ENCODE peak calls at places on chromosomes 6 and 20, in five cellular contexts. K, P, B, A and O are unnamed samples.

GRCh38 chr6:148464319-148465010 is 121.8 kb downstream of the SASH1 start:
- DNase-seq in K (peak), B (peak), A (peak), P (peak), O (peak)

GRCh38 chr6:107716688-107717089 is 107.4 kb downstream of the SCML4 start:
- DNase-seq in B (peak), A (peak), P (no peak), K (no peak), O (peak)

GRCh38 chr20:4702562-4703280 is 19.0 kb upstream of the PRND start:
- DNase-seq in A (no peak), B (no peak), P (no peak), K (no peak), O (no peak)

GRCh38 chr6:36625161-36625919 is 31.2 kb downstream of the SRSF3 start:
- DNase-seq in B (no peak), K (no peak), A (no peak), P (no peak), O (no peak)

GRCh38 chr6:85747654-85748053 is 105.0 kb upstream of the SYNCRIP start:
- DNase-seq in A (no peak), K (peak), P (no peak), B (no peak), O (no peak)

GRCh38 chr6:27830212-27830664 is 82.0 kb downstream of the OR2B2 start:
- DNase-seq in A (no peak), P (no peak), K (no peak), B (no peak), O (no peak)

GRCh38 chr6:98880486-98880885 is 46.1 kb downstream of the POU3F2 start:
- DNase-seq in P (no peak), A (peak), K (no peak), B (no peak), O (no peak)

GRCh38 chr20:48816282-48816860 is 11.4 kb downstream of the PREX1 start:
- DNase-seq in P (no peak), B (no peak), A (no peak), K (no peak), O (no peak)

GRCh38 chr6:36246511-36247268 is 23.2 kb upstream of the PNPLA1 start:
- DNase-seq in P (no peak), B (no peak), K (no peak), A (no peak), O (no peak)

GRCh38 chr20:63706852-63707557 is 771 bp downstream of the ARFRP1 start:
- DNase-seq in B (peak), K (peak), P (peak), A (no peak), O (no peak)

GRCh38 chr6:92737983-92738382 is 681.4 kb downstream of the EPHA7 start:
- DNase-seq in K (no peak), B (no peak), P (no peak), A (no peak), O (no peak)

GRCh38 chr6:131281471-131282270 is 146.4 kb downstream of the AKAP7 start:
- DNase-seq in K (no peak), A (no peak), B (no peak), P (no peak), O (no peak)

GRCh38 chr6:119604124-119604523 is 254.6 kb upstream of the MAN1A1 start:
- DNase-seq in P (no peak), A (no peak), B (no peak), K (no peak), O (no peak)

GRCh38 chr6:106181664-106182418 is 95.7 kb downstream of the PRDM1 start:
- DNase-seq in A (peak), K (no peak), B (no peak), P (no peak), O (no peak)

GRCh38 chr6:161215193-161215592 is 58.7 kb downstream of the AGPAT4 start:
- DNase-seq in P (no peak), B (peak), A (no peak), K (peak), O (no peak)

GRCh38 chr6:18062733-18063132 is 59.7 kb downstream of the NHLRC1 start:
- DNase-seq in B (no peak), A (no peak), P (no peak), K (no peak), O (no peak)

GRCh38 chr6:89239338-89239737 is 22.2 kb upstream of the GABRR1 start:
- DNase-seq in A (no peak), B (no peak), P (no peak), K (no peak), O (no peak)

GRCh38 chr6:144581807-144582537 is 296.8 kb downstream of the UTRN start:
- DNase-seq in K (peak), A (no peak), P (no peak), B (peak), O (peak)

GRCh38 chr6:6694825-6695710 is 106.5 kb downstream of the LY86 start:
- DNase-seq in A (no peak), K (no peak), P (peak), B (peak), O (no peak)

GRCh38 chr6:5012531-5012930 is 8.7 kb upstream of the RPP40 start:
- DNase-seq in A (no peak), B (no peak), K (no peak), P (no peak), O (no peak)

GRCh38 chr6:156777577-156777865 is 343 bp downstream of the ARID1B start:
- DNase-seq in B (no peak), K (no peak), P (no peak), A (no peak), O (no peak)

GRCh38 chr6:1266686-1267056 is 45.2 kb upstream of the FOXQ1 start:
- DNase-seq in B (no peak), A (no peak), K (no peak), P (no peak), O (no peak)

GRCh38 chr20:54680872-54681297 is 205.5 kb downstream of the DOK5 start:
- DNase-seq in A (no peak), P (peak), K (peak), B (peak), O (peak)

GRCh38 chr6:6969761-6970223 is 138.0 kb upstream of the RREB1 start:
- DNase-seq in P (no peak), B (peak), K (peak), A (no peak), O (peak)

GRCh38 chr6:89082439-89082838 is 1.9 kb downstream of the PNRC1 start:
- DNase-seq in P (no peak), A (no peak), K (no peak), B (no peak), O (no peak)

GRCh38 chr6:34514112-34514511 is 42.0 kb downstream of the SPDEF start:
- DNase-seq in A (no peak), B (no peak), P (no peak), K (no peak), O (no peak)

GRCh38 chr20:50728981-50729874 is 2.2 kb upstream of the PARD6B start:
- DNase-seq in K (peak), B (peak), A (no peak), P (peak), O (peak)

GRCh38 chr6:84766796-84767590 is 2.6 kb upstream of the TBX18 start:
- DNase-seq in B (no peak), A (no peak), K (no peak), P (peak), O (no peak)

GRCh38 chr20:55745840-55746239 is 259.5 kb downstream of the CBLN4 start:
- DNase-seq in P (no peak), A (no peak), K (no peak), B (no peak), O (no peak)

GRCh38 chr20:63884506-63885263 is 10.2 kb upstream of the DNAJC5 start:
- DNase-seq in A (no peak), P (no peak), K (no peak), B (no peak), O (no peak)

GRCh38 chr6:52603000-52603795 is 26.3 kb upstream of the TRAM2 start:
- DNase-seq in B (peak), P (no peak), A (no peak), K (no peak), O (no peak)

GRCh38 chr6:70124882-70125535 is 177.9 kb downstream of the COL9A1 start:
- DNase-seq in P (no peak), K (no peak), A (no peak), B (no peak), O (no peak)

GRCh38 chr6:22526753-22527152 is 42.6 kb upstream of the HDGFL1 start:
- DNase-seq in P (no peak), B (no peak), K (no peak), A (no peak), O (no peak)

GRCh38 chr6:85240787-85241186 is 209.1 kb upstream of the NT5E start:
- DNase-seq in K (no peak), P (no peak), A (no peak), B (no peak), O (no peak)

GRCh38 chr6:122459240-122459639 is 12.4 kb downstream of the SERINC1 start:
- DNase-seq in P (no peak), K (no peak), A (no peak), B (no peak), O (no peak)

GRCh38 chr6:16903470-16903869 is 142.2 kb upstream of the ATXN1 start:
- DNase-seq in P (no peak), A (no peak), K (no peak), B (no peak), O (no peak)

GRCh38 chr6:24117016-24117415 is 9.0 kb upstream of the NRSN1 start:
- DNase-seq in K (no peak), P (no peak), A (no peak), B (no peak), O (no peak)
- TF ChIP-seq ATF3 in K (no peak), P (no peak), A (no peak), B (no peak), O (no peak)

GRCh38 chr20:23206061-23206460 is 119.9 kb upstream of the CD93 start:
- DNase-seq in A (no peak), P (no peak), K (no peak), B (no peak), O (no peak)
- H3K27ac ChIP-seq in A (no peak), P (no peak), K (no peak), B (no peak), O (no peak)

DNA sequence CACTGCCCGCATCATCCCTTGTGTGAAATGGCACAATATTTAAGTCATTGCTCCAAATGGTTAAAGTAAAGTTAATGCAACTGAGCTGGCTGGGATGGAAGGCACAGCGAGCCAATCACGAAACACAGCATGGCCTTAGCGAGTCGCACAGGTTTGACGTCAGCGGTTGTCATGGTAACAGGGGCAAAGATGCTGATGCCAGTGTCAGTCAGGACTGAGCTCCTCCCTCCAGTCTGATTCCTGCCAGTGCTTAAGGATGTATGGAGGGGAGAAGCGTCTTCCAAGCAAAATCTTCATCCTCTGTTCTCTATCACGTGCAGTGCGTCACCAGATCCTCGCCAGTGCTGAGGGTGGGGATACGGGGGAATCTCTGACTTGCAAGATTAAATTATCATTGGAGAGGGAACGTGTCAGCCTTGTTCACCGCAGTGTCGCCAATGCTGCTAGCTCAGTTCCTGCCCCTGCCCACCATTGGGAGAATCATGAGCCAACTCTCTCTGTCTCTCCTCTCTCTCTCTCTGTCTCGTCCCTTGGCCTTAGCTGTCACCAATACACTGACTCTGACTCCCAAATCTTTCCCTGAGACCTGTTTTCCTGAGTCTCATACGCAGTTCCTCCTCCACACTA is 24.5 kb downstream of the TSPYL4 start:
- DNase-seq in K (no peak), B (peak), A (no peak), P (peak), O (peak)
- TF ChIP-seq MAX in K (no peak), B (no peak), A (no peak), P (peak), O (no peak)

GRCh38 chr6:11429577-11429976 is 108.0 kb upstream of the TMEM170B start:
- DNase-seq in A (no peak), K (no peak), B (no peak), P (no peak), O (no peak)
- TF ChIP-seq ATF3 in A (no peak), K (no peak), B (no peak), P (no peak), O (no peak)

GRCh38 chr20:34388000-34388399 is 24.9 kb downstream of the ITCH start:
- DNase-seq in B (no peak), A (no peak), P (no peak), K (no peak), O (no peak)
- H3K27ac ChIP-seq in B (no peak), A (no peak), P (no peak), K (no peak), O (peak)

DNA sequence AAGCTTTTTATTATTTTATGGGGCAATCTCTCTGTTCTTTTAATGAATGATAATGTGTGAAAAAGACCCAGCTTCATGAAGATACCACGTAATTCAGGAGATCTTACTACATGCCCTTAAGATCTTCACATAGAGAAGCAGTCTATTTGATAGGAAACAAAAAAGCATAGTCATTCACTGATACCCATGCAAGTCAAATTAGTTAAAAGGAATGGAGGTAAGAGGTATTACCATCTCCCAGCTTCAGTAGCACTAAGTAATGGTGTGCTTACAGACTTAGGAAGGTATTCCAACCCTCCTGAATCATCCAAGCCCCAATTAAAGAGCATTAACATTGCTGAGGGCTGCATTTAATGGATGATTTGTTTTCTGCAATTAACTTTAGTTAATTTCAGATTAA is 364.7 kb downstream of the SYNE1 start:
- DNase-seq in B (no peak), P (no peak), K (no peak), A (no peak), O (no peak)
- TF ChIP-seq MAX in B (no peak), P (no peak), K (no peak), A (no peak), O (no peak)

GRCh38 chr6:145948328-145948727 is 15.8 kb downstream of the SHPRH start:
- DNase-seq in P (no peak), B (no peak), A (no peak), K (no peak), O (no peak)
- TF ChIP-seq ATF3 in P (no peak), B (no peak), A (no peak), K (no peak), O (no peak)